ENCODE peak calls at places on chromosomes 16 and 17, in ten cellular contexts. One of them, this sample, is unnamed.

GRCh38 chr17:2672026-2672425 is 39.5 kb downstream of the CLUH start:
- DNase-seq in substantia nigra: no peak
- DNase-seq in A549: no peak
- DNase-seq in HFF-Myc: no peak
- DNase-seq in stimulated activated CD8-positive, alpha-beta memory T cell treated with anti-CD3 and anti-CD28 coated beads, Interleukin-12 subunit alpha, Interleukin-12 subunit beta, amount 100 ng/mL, for 4 hours: no peak
- DNase-seq in RWPE2: no peak
- DNase-seq in brain microvascular endothelial cell: no peak
- DNase-seq in NCI-H1417: no peak
- DNase-seq in cardiac muscle cell: no peak
- DNase-seq in GM19239: no peak
- DNase-seq in this sample: no peak

GRCh38 chr16:24525970-24526559 is 13.3 kb upstream of the RBBP6 start:
- DNase-seq in HFF-Myc: no peak
- DNase-seq in substantia nigra: no peak
- DNase-seq in brain microvascular endothelial cell: no peak
- DNase-seq in A549: peak; percentile 82
- DNase-seq in stimulated activated CD8-positive, alpha-beta memory T cell treated with anti-CD3 and anti-CD28 coated beads, Interleukin-12 subunit alpha, Interleukin-12 subunit beta, amount 100 ng/mL, for 4 hours: no peak
- DNase-seq in cardiac muscle cell: no peak
- DNase-seq in NCI-H1417: no peak
- DNase-seq in RWPE2: peak; percentile 79
- DNase-seq in GM19239: no peak
- DNase-seq in this sample: no peak

GRCh38 chr17:68290955-68291835 is at the start of the genes ARSG and SLC16A6:
- DNase-seq in A549: peak; percentile 65
- DNase-seq in brain microvascular endothelial cell: peak; percentile 40
- DNase-seq in substantia nigra: no peak
- DNase-seq in NCI-H1417: peak; percentile 69
- DNase-seq in RWPE2: no peak
- DNase-seq in stimulated activated CD8-positive, alpha-beta memory T cell treated with anti-CD3 and anti-CD28 coated beads, Interleukin-12 subunit alpha, Interleukin-12 subunit beta, amount 100 ng/mL, for 4 hours: peak; percentile 72
- DNase-seq in GM19239: peak; percentile 55
- DNase-seq in cardiac muscle cell: peak; percentile 84
- DNase-seq in HFF-Myc: no peak
- DNase-seq in this sample: peak; percentile 39

GRCh38 chr17:77566566-77566965 is 391.9 kb upstream of the TNRC6C start:
- DNase-seq in stimulated activated CD8-positive, alpha-beta memory T cell treated with anti-CD3 and anti-CD28 coated beads, Interleukin-12 subunit alpha, Interleukin-12 subunit beta, amount 100 ng/mL, for 4 hours: no peak
- DNase-seq in NCI-H1417: no peak
- DNase-seq in HFF-Myc: no peak
- DNase-seq in brain microvascular endothelial cell: no peak
- DNase-seq in A549: no peak
- DNase-seq in cardiac muscle cell: no peak
- DNase-seq in GM19239: no peak
- DNase-seq in substantia nigra: no peak
- DNase-seq in RWPE2: no peak
- DNase-seq in this sample: no peak

GRCh38 chr17:39776267-39776666 is 38.5 kb downstream of the GRB7 start:
- DNase-seq in RWPE2: no peak
- DNase-seq in cardiac muscle cell: no peak
- DNase-seq in HFF-Myc: no peak
- DNase-seq in brain microvascular endothelial cell: no peak
- DNase-seq in substantia nigra: no peak
- DNase-seq in A549: no peak
- DNase-seq in GM19239: no peak
- DNase-seq in NCI-H1417: no peak
- DNase-seq in stimulated activated CD8-positive, alpha-beta memory T cell treated with anti-CD3 and anti-CD28 coated beads, Interleukin-12 subunit alpha, Interleukin-12 subunit beta, amount 100 ng/mL, for 4 hours: no peak
- DNase-seq in this sample: no peak

GRCh38 chr17:40298726-40299125 is 10.3 kb upstream of the RARA start:
- DNase-seq in HFF-Myc: no peak
- DNase-seq in GM19239: no peak
- DNase-seq in cardiac muscle cell: no peak
- DNase-seq in A549: no peak
- DNase-seq in NCI-H1417: no peak
- DNase-seq in substantia nigra: no peak
- DNase-seq in brain microvascular endothelial cell: peak; percentile 20
- DNase-seq in stimulated activated CD8-positive, alpha-beta memory T cell treated with anti-CD3 and anti-CD28 coated beads, Interleukin-12 subunit alpha, Interleukin-12 subunit beta, amount 100 ng/mL, for 4 hours: no peak
- DNase-seq in RWPE2: no peak
- DNase-seq in this sample: no peak

GRCh38 chr17:76841776-76842405 is 26.3 kb upstream of the MGAT5B start:
- DNase-seq in HFF-Myc: no peak
- DNase-seq in NCI-H1417: peak; percentile 89
- DNase-seq in stimulated activated CD8-positive, alpha-beta memory T cell treated with anti-CD3 and anti-CD28 coated beads, Interleukin-12 subunit alpha, Interleukin-12 subunit beta, amount 100 ng/mL, for 4 hours: no peak
- DNase-seq in RWPE2: no peak
- DNase-seq in GM19239: no peak
- DNase-seq in substantia nigra: no peak
- DNase-seq in A549: no peak
- DNase-seq in brain microvascular endothelial cell: no peak
- DNase-seq in cardiac muscle cell: peak; percentile 45
- DNase-seq in this sample: no peak

GRCh38 chr16:50457423-50457822 is 88.6 kb upstream of the BRD7 start:
- DNase-seq in cardiac muscle cell: no peak
- DNase-seq in NCI-H1417: no peak
- DNase-seq in HFF-Myc: no peak
- DNase-seq in A549: no peak
- DNase-seq in RWPE2: no peak
- DNase-seq in substantia nigra: no peak
- DNase-seq in brain microvascular endothelial cell: no peak
- DNase-seq in stimulated activated CD8-positive, alpha-beta memory T cell treated with anti-CD3 and anti-CD28 coated beads, Interleukin-12 subunit alpha, Interleukin-12 subunit beta, amount 100 ng/mL, for 4 hours: no peak
- DNase-seq in GM19239: no peak
- DNase-seq in this sample: no peak

GRCh38 chr16:546909-547770 is 13.1 kb upstream of the PRR35 start:
- DNase-seq in substantia nigra: no peak
- DNase-seq in RWPE2: no peak
- DNase-seq in cardiac muscle cell: peak; percentile 68
- DNase-seq in stimulated activated CD8-positive, alpha-beta memory T cell treated with anti-CD3 and anti-CD28 coated beads, Interleukin-12 subunit alpha, Interleukin-12 subunit beta, amount 100 ng/mL, for 4 hours: no peak
- DNase-seq in HFF-Myc: no peak
- DNase-seq in A549: peak; percentile 71
- DNase-seq in GM19239: no peak
- DNase-seq in brain microvascular endothelial cell: no peak
- DNase-seq in NCI-H1417: peak; percentile 10
- DNase-seq in this sample: no peak

GRCh38 chr16:2337431-2338296 is 2.9 kb downstream of the ABCA3 start:
- DNase-seq in substantia nigra: no peak
- DNase-seq in RWPE2: no peak
- DNase-seq in brain microvascular endothelial cell: no peak
- DNase-seq in stimulated activated CD8-positive, alpha-beta memory T cell treated with anti-CD3 and anti-CD28 coated beads, Interleukin-12 subunit alpha, Interleukin-12 subunit beta, amount 100 ng/mL, for 4 hours: no peak
- DNase-seq in GM19239: no peak
- DNase-seq in NCI-H1417: peak; percentile 24
- DNase-seq in HFF-Myc: no peak
- DNase-seq in cardiac muscle cell: no peak
- DNase-seq in A549: no peak
- DNase-seq in this sample: no peak

GRCh38 chr17:62692721-62693431 is 65.4 kb downstream of the MRC2 start:
- DNase-seq in HFF-Myc: no peak
- DNase-seq in RWPE2: no peak
- DNase-seq in brain microvascular endothelial cell: no peak
- DNase-seq in A549: peak; percentile 51
- DNase-seq in NCI-H1417: no peak
- DNase-seq in GM19239: no peak
- DNase-seq in stimulated activated CD8-positive, alpha-beta memory T cell treated with anti-CD3 and anti-CD28 coated beads, Interleukin-12 subunit alpha, Interleukin-12 subunit beta, amount 100 ng/mL, for 4 hours: no peak
- DNase-seq in substantia nigra: no peak
- DNase-seq in cardiac muscle cell: peak; percentile 56
- DNase-seq in this sample: no peak